ENCODE peak calls at places on chromosomes 11 and 22, in five cellular contexts. W, O, J, F and I are unnamed samples.

GRCh38 chr22:29949872-29950271 is 66.9 kb downstream of the MTMR3 start:
- DNase-seq in W (no peak), O (no peak), J (no peak), F (no peak), I (no peak)

GRCh38 chr22:36056980-36057379 is 28.4 kb upstream of the RBFOX2 start:
- DNase-seq in W (no peak), O (no peak), J (no peak), F (no peak), I (no peak)

GRCh38 chr22:46783721-46784120 is 21.3 kb downstream of the TBC1D22A start:
- DNase-seq in W (no peak), O (no peak), J (no peak), F (no peak), I (no peak)

GRCh38 chr11:44674809-44675208 is 52.0 kb upstream of the TSPAN18 start:
- DNase-seq in W (no peak), O (no peak), J (no peak), F (no peak), I (no peak)

GRCh38 chr11:17793642-17794170 is 59.1 kb downstream of the KCNC1 start:
- DNase-seq in W (no peak), O (no peak), J (no peak), F (no peak), I (no peak)

GRCh38 chr11:16169946-16170345 is 186.4 kb downstream of the SOX6 start:
- DNase-seq in W (no peak), O (no peak), J (no peak), F (no peak), I (no peak)

GRCh38 chr11:5611627-5612026 is 13.2 kb upstream of the TRIM34 start:
- DNase-seq in W (no peak), O (no peak), J (no peak), F (no peak), I (no peak)

GRCh38 chr11:113782134-113782533 is 2.5 kb downstream of the CLDN25 start:
- DNase-seq in W (no peak), O (no peak), J (no peak), F (no peak), I (no peak)

GRCh38 chr11:75189911-75190310 is 39.0 kb downstream of the SLCO2B1 start:
- DNase-seq in W (no peak), O (no peak), J (no peak), F (no peak), I (no peak)

GRCh38 chr22:27966168-27967064 is 47.4 kb upstream of the PITPNB start:
- DNase-seq in W (no peak), O (no peak), J (no peak), F (no peak), I (no peak)

GRCh38 chr22:46117206-46118199 is 32.8 kb upstream of the PPARA start:
- DNase-seq in W (peak), O (peak), J (no peak), F (no peak), I (peak)

GRCh38 chr11:66996609-66997273 is 21.6 kb downstream of the C11orf86 start:
- DNase-seq in W (no peak), O (no peak), J (no peak), F (no peak), I (no peak)

GRCh38 chr11:73040046-73040445 is 102.1 kb downstream of the FCHSD2 start:
- DNase-seq in W (no peak), O (no peak), J (no peak), F (no peak), I (no peak)

GRCh38 chr11:70953720-70954119 is 298.7 kb downstream of the SHANK2 start:
- DNase-seq in W (peak), O (no peak), J (no peak), F (no peak), I (no peak)

GRCh38 chr11:133681901-133682300 is 149.6 kb upstream of the OPCML start:
- DNase-seq in W (no peak), O (no peak), J (no peak), F (no peak), I (no peak)

GRCh38 chr11:45161252-45162063 is 15.0 kb downstream of the PRDM11 start:
- DNase-seq in W (peak), O (no peak), J (peak), F (no peak), I (no peak)

GRCh38 chr22:22838148-22838786 is 49.3 kb upstream of the IGLL5 start:
- DNase-seq in W (no peak), O (no peak), J (no peak), F (no peak), I (no peak)

GRCh38 chr11:47532597-47533213 is 20.2 kb downstream of the CELF1 start:
- DNase-seq in W (no peak), O (no peak), J (no peak), F (no peak), I (no peak)

GRCh38 chr22:48976556-48977535 is 850.8 kb downstream of the BRD1 start:
- DNase-seq in W (no peak), O (no peak), J (no peak), F (no peak), I (no peak)

GRCh38 chr11:35623708-35624168 is 5.5 kb downstream of the FJX1 start:
- DNase-seq in W (no peak), O (no peak), J (no peak), F (no peak), I (no peak)

GRCh38 chr11:13292970-13293369 is 15.4 kb downstream of the BMAL1 start:
- DNase-seq in W (no peak), O (no peak), J (no peak), F (no peak), I (no peak)

GRCh38 chr11:65420506-65421203 is 1.9 kb upstream of the NEAT1 start:
- DNase-seq in W (no peak), O (peak), J (peak), F (no peak), I (no peak)

DNA sequence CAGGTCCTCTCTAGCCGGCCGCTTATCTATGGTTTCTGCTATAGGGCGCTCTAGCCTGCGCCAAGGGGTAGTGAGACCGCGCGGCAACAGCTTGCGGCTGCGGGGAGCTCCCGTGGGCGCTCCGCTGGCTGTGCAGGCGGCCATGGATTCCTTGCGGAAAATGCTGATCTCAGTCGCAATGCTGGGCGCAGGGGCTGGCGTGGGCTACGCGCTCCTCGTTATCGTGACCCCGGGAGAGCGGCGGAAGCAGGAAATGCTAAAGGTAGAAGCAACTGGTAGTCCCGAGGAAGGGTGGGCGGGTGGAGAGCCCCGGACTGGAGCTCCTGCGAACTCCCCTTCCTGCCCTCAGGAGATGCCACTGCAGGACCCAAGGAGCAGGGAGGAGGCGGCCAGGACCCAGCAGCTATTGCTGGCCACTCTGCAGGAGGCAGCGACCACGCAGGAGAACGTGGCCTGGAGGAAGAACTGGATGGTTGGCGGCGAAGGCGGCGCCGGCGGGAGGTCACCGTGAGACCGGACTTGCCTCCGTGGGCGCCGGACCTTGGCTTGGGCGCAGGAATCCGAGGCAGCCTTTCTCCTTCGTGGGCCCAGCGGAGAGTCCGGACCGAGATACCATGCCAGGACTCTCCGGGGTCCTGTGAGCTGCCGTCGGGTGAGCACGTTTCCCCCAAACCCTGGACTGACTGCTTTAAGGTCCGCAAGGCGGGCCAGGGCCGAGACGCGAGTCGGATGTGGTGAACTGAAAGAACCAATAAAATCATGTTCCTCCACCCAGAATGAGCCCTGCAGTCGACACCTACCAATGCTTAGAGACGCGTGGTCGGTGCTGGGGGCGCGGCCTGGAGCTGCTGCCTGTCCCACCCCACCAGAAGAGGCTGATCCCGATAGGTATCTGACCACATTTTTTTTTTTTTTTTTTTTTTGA is at the start of the genes LBHD1 and UQCC3:
- DNase-seq in W (peak), O (peak), J (peak), F (peak), I (peak)
- TF ChIP-seq POLR2A in W (peak), O (no peak), J (no peak), F (peak), I (peak)

GRCh38 chr22:31104869-31105268 is 2.5 kb downstream of the SELENOM start:
- DNase-seq in W (no peak), O (peak), J (no peak), F (no peak), I (no peak)
- TF ChIP-seq CTCF in W (no peak), O (peak), J (peak), F (no peak), I (no peak)

DNA sequence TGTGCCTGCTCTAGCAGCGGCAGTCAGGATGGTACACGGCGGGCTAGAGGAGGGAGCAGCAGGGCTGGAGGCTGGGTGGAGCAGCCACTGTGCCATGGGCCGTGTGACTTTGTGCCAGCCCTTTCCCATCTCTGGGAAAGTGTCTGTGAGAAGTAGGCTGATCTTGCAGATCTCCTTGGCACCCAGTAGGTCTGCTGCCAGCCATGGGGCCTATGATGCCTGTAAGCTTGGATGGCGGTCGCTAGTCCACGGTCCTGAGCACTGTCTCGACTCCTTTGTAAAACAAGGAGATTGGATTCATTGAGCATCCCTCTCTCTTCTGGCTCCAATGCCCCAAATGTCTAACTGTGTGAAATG is 22.6 kb downstream of the AMPD3 start:
- DNase-seq in W (no peak), O (no peak), J (no peak), F (no peak), I (no peak)
- TF ChIP-seq POLR2A in W (no peak), O (no peak), J (no peak), F (no peak), I (no peak)

GRCh38 chr22:42277988-42278776 is 7.7 kb upstream of the TCF20 start:
- DNase-seq in W (no peak), O (no peak), J (no peak), F (no peak), I (no peak)
- TF ChIP-seq CTCF in W (no peak), O (no peak), J (no peak), F (no peak), I (no peak)

DNA sequence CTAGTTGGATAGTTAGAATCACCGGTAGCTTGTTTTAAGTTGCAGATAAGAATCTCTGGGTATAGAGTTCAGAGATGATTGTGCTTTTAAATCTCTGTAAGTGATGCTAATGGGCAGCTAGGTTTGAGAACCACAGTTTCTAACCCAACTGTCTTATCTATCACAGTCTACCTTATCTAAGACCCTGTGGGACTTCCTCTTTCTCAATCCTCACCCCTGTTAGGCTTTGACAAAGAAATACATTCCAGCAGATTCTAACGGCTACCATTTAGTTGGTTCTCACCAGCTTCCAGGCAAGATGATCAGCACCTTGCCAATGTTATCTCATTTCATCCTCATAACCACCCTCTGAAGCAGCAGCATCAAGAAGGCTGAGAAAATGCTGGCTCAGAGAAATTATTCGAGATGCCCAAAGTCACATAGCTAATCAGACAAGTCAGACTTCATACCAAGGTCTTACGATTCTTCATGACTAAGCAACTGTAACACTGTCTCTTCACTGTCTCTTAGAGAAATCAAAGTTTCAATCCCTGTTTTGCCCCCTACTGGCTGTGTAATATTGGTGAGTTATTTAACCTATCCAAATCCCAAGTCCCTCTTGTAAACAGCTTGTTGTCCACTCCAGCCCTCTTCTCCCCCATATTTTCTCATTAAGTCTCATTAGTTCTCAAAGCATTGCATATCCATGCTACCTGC is 192.4 kb upstream of the API5 start:
- DNase-seq in W (no peak), O (no peak), J (no peak), F (no peak), I (no peak)
- TF ChIP-seq POLR2A in W (no peak), O (no peak), J (no peak), F (no peak), I (no peak)

GRCh38 chr11:86978756-86979608 is 23.8 kb upstream of the FZD4 start:
- DNase-seq in W (peak), O (no peak), J (no peak), F (no peak), I (no peak)
- TF ChIP-seq CTCF in W (peak), O (peak), J (peak), F (peak), I (no peak)